ENCODE peak calls at places on chromosomes 12 and 14, in five cellular contexts. P is left ventricle myocardium inferior, L is suprapubic skin, W is psoas muscle, J is GM12865. X is an unnamed sample.

GRCh38 chr14:84961637-84962036 is 568.3 kb upstream of the FLRT2 start:
- DNase-seq in P (peak; percentile 13), L (no peak), W (no peak), J (no peak), X (no peak)

GRCh38 chr12:104355630-104356029 is 52.1 kb downstream of the EID3 start:
- DNase-seq in P (no peak), L (no peak), W (no peak), J (no peak), X (no peak)

GRCh38 chr14:52974406-52974805 is 23.6 kb upstream of the FERMT2 start:
- DNase-seq in P (no peak), L (no peak), W (no peak), J (no peak), X (no peak)

GRCh38 chr14:85471744-85472143 is 58.2 kb upstream of the FLRT2 start:
- DNase-seq in P (no peak), L (no peak), W (no peak), J (no peak), X (peak; percentile 72)

GRCh38 chr12:122886851-122887816 is 8.8 kb downstream of the VPS37B start:
- DNase-seq in P (no peak), L (peak; percentile 47), W (no peak), J (peak; percentile 84), X (no peak)

GRCh38 chr12:101924647-101925046 is 47.3 kb downstream of the DRAM1 start:
- DNase-seq in P (no peak), L (no peak), W (no peak), J (no peak), X (no peak)

GRCh38 chr14:66709292-66709691 is 201.3 kb downstream of the GPHN start:
- DNase-seq in P (no peak), L (no peak), W (no peak), J (no peak), X (no peak)

GRCh38 chr12:69385038-69385437 is 25.5 kb downstream of the YEATS4 start:
- DNase-seq in P (no peak), L (no peak), W (no peak), J (no peak), X (no peak)

GRCh38 chr12:119178544-119179334 is at the start of gene HSPB8:
- DNase-seq in P (peak; percentile 94), L (peak; percentile 89), W (peak; percentile 99), J (no peak), X (peak; percentile 50)

DNA sequence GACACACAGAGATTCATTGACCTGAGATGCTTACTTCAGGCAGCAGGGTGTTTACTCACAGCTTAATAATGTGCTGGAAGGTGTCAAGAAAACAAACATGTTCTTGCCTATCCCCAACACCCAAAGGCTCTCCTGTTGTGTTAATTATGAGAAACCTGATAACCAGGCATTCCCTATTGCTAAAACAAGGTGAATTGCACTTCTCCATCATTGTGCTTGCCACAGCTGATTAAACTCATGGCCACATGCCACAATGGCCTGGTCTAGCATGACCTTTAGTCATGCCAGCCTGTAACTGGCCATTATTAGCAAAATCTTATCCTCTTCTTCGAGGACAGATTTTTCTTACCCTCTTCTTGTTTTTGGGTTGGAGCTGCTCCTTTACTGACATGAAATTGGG is 21.4 kb downstream of the SMOC1 start:
- DNase-seq in P (no peak), L (no peak), W (no peak), J (no peak), X (no peak)
- H3K4me3 ChIP-seq in P (no peak overlapping the region), L (no peak overlapping the region), W (no peak overlapping the region), J (no peak overlapping the region), X (no peak overlapping the region)

DNA sequence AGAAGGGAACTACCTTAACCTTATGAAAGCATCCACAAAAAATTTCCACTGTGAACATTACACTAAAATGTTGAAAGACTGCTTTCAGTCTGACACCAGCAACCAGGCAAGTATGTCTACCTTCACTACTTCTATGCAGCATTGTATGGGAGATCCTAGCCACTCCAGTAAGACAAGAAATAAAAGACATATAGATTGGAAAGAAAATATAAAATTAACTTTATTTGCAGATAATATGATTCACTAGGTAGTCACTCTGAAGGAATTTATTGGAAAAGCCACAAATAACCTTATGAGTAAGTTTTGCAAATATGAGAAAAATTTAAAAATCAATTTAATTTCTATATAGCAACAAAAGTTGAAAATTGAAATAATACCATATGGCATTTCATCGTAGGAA is 172.0 kb downstream of the RERGL start:
- DNase-seq in P (no peak), L (no peak), W (no peak), J (no peak), X (no peak)
- H3K4me3 ChIP-seq in P (no peak overlapping the region), L (no peak overlapping the region), W (no peak overlapping the region), J (no peak overlapping the region), X (no peak overlapping the region)

DNA sequence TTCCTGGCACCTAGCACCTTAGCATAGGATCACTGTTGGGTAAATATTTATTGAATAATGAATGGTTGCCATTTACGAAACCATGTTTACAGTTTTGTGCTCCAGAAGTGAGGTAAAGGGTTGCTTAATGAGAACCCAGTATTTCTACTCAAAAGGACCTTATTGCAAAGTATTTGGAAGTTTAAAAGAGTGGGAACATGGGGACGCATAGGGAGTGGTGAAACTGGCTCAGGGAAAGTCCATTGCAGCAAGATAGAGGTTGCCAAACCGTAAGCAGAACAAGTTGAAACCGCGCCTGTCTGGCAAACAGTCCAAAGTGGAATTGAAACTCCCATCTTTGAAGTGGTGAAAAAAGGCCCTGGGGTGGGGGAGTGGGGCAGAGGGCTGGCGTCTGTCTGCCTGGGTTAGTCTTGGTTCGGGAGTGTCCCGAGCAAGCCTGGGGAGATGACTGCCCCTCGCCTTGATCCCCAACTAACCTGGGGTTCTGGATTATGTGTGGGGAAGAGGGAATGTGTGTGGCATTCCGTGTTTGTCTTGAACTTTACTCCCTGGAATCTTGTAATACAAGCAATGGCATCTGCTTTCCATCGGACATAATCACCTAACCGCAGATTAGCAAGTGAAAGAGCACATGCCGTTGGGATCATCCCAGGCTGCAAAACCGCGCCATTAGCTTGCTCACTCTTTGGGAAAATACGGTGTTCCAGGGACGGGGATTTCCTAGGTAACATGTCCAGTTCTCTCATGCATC is 7.2 kb downstream of the ALDH2 start:
- DNase-seq in P (peak; percentile 72), L (peak; percentile 87), W (peak; percentile 86), J (peak; percentile 76), X (peak; percentile 74)
- H3K4me3 ChIP-seq in P (peak overlapping the region; percentile 40), L (peak overlapping the region; percentile 11), W (peak overlapping the region; percentile 47), J (peak overlapping the region; percentile 33), X (no peak overlapping the region)

GRCh38 chr12:7310070-7310469 is 6.2 kb downstream of the ACSM4 start:
- DNase-seq in P (no peak), L (no peak), W (no peak), J (no peak), X (no peak)
- H3K4me3 ChIP-seq in P (no peak overlapping the region), L (no peak overlapping the region), W (no peak overlapping the region), J (no peak overlapping the region), X (no peak overlapping the region)

GRCh38 chr14:73238941-73239340 is 1.6 kb downstream of the PAPLN start:
- DNase-seq in P (no peak), L (no peak), W (no peak), J (no peak), X (no peak)
- H3K4me3 ChIP-seq in P (peak overlapping the region; percentile 70), L (peak overlapping the region; percentile 72), W (peak overlapping the region; percentile 55), J (no peak overlapping the region), X (no peak overlapping the region)

DNA sequence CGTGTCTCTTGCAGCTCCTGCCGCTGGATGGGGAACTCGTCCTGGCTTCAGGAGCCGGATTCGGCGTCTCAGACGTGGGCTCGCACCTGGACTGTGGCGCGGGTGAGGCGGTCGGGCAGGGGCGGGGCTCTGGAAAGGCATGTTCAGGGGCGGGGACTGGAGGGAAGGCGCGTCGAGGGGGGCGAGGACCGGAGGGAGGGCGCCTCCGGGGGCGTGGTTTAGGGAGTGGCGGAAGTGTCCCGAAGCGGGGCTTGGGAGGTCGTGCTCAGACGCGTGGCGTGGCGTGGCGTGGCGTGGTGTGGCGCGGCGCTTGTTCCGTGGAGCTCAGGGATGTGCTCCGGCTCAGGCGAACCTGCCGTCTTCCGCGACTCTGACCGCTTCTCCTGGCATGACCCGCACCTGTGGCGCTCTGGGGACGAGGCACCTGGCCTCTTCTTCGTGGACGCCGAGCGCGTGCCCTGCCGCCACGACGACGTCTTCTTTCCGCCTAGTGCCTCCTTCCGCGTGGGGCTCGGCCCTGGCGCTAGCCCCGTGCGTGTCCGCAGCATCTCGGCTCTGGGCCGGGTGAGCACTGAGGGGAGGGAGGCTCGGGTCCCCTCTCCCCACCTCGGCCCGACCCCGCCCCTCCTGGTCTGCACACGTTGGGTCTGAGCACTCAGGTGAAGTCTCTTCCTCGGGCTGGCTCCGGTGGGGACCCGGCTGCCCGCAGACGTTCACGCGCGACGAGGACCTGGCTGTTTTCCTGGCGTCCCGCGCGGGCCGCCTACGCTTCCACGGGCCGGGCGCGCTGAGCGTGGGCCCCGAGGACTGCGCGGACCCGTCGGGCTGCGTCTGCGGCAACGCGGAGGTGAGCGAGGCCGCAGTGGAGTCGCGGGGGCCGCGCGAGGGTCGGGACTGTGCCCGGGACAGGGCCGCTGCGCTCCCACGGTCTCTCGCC is 6.2 kb downstream of the AMN start:
- DNase-seq in P (peak; percentile 58), L (peak; percentile 86), W (peak; percentile 79), J (peak; percentile 84), X (no peak)
- H3K4me3 ChIP-seq in P (peak overlapping the region; percentile 66), L (peak overlapping the region; percentile 54), W (peak overlapping the region; percentile 58), J (peak overlapping the region; percentile 64), X (peak overlapping the region; percentile 49)

GRCh38 chr12:54009171-54010052 is 627 bp downstream of the HOXC8 start:
- DNase-seq in P (no peak), L (no peak), W (peak; percentile 62), J (no peak), X (no peak)

GRCh38 chr12:54010053-54010971 is 1.5 kb downstream of the HOXC8 start:
- DNase-seq in P (no peak), L (no peak), W (peak; percentile 44), J (no peak), X (no peak)

GRCh38 chr12:54012631-54013398 is 4.0 kb downstream of the HOXC8 start:
- DNase-seq in P (no peak), L (no peak), W (peak; percentile 38), J (no peak), X (no peak)

GRCh38 chr12:54011665-54012532 is 3.1 kb downstream of the HOXC8 start:
- DNase-seq in P (no peak), L (no peak), W (peak; percentile 23), J (no peak), X (no peak)

DNA sequence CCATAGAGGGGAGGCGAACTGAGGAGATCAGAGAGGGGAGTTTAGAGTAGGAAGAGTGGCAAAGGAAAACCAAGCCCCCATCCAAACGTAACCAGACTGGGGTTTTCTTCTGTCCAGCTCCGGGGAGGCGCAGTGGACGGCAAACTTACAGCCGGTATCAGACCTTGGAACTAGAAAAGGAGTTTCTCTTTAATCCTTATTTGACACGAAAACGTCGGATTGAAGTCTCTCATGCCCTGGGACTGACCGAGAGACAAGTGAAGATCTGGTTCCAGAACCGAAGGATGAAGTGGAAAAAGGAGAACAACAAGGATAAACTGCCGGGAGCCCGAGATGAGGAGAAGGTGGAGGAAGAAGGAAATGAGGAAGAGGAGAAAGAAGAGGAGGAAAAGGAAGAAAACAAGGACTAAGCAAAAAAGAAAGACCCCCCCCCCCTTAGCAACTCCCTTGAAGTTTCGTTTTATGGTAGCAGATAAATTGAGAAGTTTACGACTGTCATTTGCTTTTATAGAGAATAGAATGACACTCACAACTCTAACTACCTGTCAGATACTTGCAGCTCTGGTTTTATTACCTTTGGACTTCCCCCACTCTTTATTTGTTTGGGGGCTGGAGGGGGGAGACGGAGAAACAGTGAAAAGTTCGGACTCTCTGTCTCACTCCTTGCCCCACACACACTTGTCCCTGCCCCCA is 2.3 kb downstream of the HOXC8 start:
- DNase-seq in P (no peak), L (no peak), W (peak; percentile 39), J (no peak), X (no peak)
- H3K4me3 ChIP-seq in P (no peak overlapping the region), L (peak overlapping the region; percentile 63), W (peak overlapping the region; percentile 74), J (no peak overlapping the region), X (peak overlapping the region; percentile 96)

X was measured in AG04449.